ENCODE peak calls at places on chromosomes 5 and 9, in seven cellular contexts. One of them, this sample, is unnamed.

GRCh38 chr9:91547076-91547475 is 123.4 kb upstream of the NFIL3 start:
- DNase-seq in epithelial cell of esophagus: no peak
- DNase-seq in fibroblast of lung: peak; percentile 84
- DNase-seq in GM06990: no peak
- DNase-seq in CD4-positive, alpha-beta T cell: no peak
- DNase-seq in fibroblast of the aortic adventitia: no peak
- DNase-seq in GM20000: no peak
- DNase-seq in this sample: no peak

GRCh38 chr5:11394933-11395332 is 509.3 kb downstream of the CTNND2 start:
- DNase-seq in epithelial cell of esophagus: no peak
- DNase-seq in fibroblast of lung: no peak
- DNase-seq in GM06990: no peak
- DNase-seq in CD4-positive, alpha-beta T cell: no peak
- DNase-seq in fibroblast of the aortic adventitia: no peak
- DNase-seq in GM20000: no peak
- DNase-seq in this sample: no peak

GRCh38 chr5:160556886-160557285 is 135.2 kb downstream of the PTTG1 start:
- DNase-seq in epithelial cell of esophagus: peak; percentile 28
- DNase-seq in fibroblast of lung: peak; percentile 85
- DNase-seq in GM06990: no peak
- DNase-seq in CD4-positive, alpha-beta T cell: no peak
- DNase-seq in fibroblast of the aortic adventitia: no peak
- DNase-seq in GM20000: no peak
- DNase-seq in this sample: no peak

GRCh38 chr9:35349287-35349990 is 140.5 kb upstream of the RUSC2 start:
- DNase-seq in epithelial cell of esophagus: peak; percentile 32
- DNase-seq in fibroblast of lung: no peak
- DNase-seq in GM06990: no peak
- DNase-seq in CD4-positive, alpha-beta T cell: no peak
- DNase-seq in fibroblast of the aortic adventitia: peak; percentile 45
- DNase-seq in GM20000: no peak
- DNase-seq in this sample: no peak

GRCh38 chr5:11494340-11494739 is 409.9 kb downstream of the CTNND2 start:
- DNase-seq in epithelial cell of esophagus: peak; percentile 1
- DNase-seq in fibroblast of lung: no peak
- DNase-seq in GM06990: no peak
- DNase-seq in CD4-positive, alpha-beta T cell: no peak
- DNase-seq in fibroblast of the aortic adventitia: peak; percentile 6
- DNase-seq in GM20000: no peak
- DNase-seq in this sample: no peak

GRCh38 chr5:165497707-165498106 is 1992.3 kb downstream of the MAT2B start:
- DNase-seq in epithelial cell of esophagus: peak; percentile 14
- DNase-seq in fibroblast of lung: peak; percentile 13
- DNase-seq in GM06990: no peak
- DNase-seq in CD4-positive, alpha-beta T cell: no peak
- DNase-seq in fibroblast of the aortic adventitia: peak; percentile 28
- DNase-seq in GM20000: no peak
- DNase-seq in this sample: no peak

GRCh38 chr9:127580371-127580770 is 31.7 kb upstream of the STXBP1 start:
- DNase-seq in epithelial cell of esophagus: no peak
- DNase-seq in fibroblast of lung: no peak
- DNase-seq in GM06990: no peak
- DNase-seq in CD4-positive, alpha-beta T cell: no peak
- DNase-seq in fibroblast of the aortic adventitia: no peak
- DNase-seq in GM20000: no peak
- DNase-seq in this sample: no peak

GRCh38 chr9:89360465-89360864 is 42.2 kb downstream of the SECISBP2 start:
- DNase-seq in epithelial cell of esophagus: no peak
- DNase-seq in fibroblast of lung: peak; percentile 3
- DNase-seq in GM06990: no peak
- DNase-seq in CD4-positive, alpha-beta T cell: no peak
- DNase-seq in fibroblast of the aortic adventitia: no peak
- DNase-seq in GM20000: no peak
- DNase-seq in this sample: no peak

GRCh38 chr5:30764704-30765103 is 428.8 kb upstream of the CDH6 start:
- DNase-seq in epithelial cell of esophagus: no peak
- DNase-seq in fibroblast of lung: peak; percentile 65
- DNase-seq in GM06990: no peak
- DNase-seq in CD4-positive, alpha-beta T cell: no peak
- DNase-seq in fibroblast of the aortic adventitia: peak; percentile 33
- DNase-seq in GM20000: no peak
- DNase-seq in this sample: no peak

GRCh38 chr9:28031521-28032177 is 458.4 kb upstream of the C9orf72 start:
- DNase-seq in epithelial cell of esophagus: no peak
- DNase-seq in fibroblast of lung: peak; percentile 0
- DNase-seq in GM06990: no peak
- DNase-seq in CD4-positive, alpha-beta T cell: no peak
- DNase-seq in fibroblast of the aortic adventitia: no peak
- DNase-seq in GM20000: no peak
- DNase-seq in this sample: no peak

GRCh38 chr9:84368593-84368992 is 28.0 kb upstream of the SLC28A3 start:
- DNase-seq in epithelial cell of esophagus: no peak
- DNase-seq in fibroblast of lung: no peak
- DNase-seq in GM06990: no peak
- DNase-seq in CD4-positive, alpha-beta T cell: no peak
- DNase-seq in fibroblast of the aortic adventitia: no peak
- DNase-seq in GM20000: no peak
- DNase-seq in this sample: no peak

GRCh38 chr5:173323121-173323798 is 5.0 kb downstream of the STC2 start:
- DNase-seq in epithelial cell of esophagus: no peak
- DNase-seq in fibroblast of lung: no peak
- DNase-seq in GM06990: no peak
- DNase-seq in CD4-positive, alpha-beta T cell: no peak
- DNase-seq in fibroblast of the aortic adventitia: no peak
- DNase-seq in GM20000: no peak
- DNase-seq in this sample: no peak

GRCh38 chr5:108735790-108736189 is 11.9 kb upstream of the FER start:
- DNase-seq in epithelial cell of esophagus: no peak
- DNase-seq in fibroblast of lung: peak; percentile 50
- DNase-seq in GM06990: no peak
- DNase-seq in CD4-positive, alpha-beta T cell: no peak
- DNase-seq in fibroblast of the aortic adventitia: peak; percentile 56
- DNase-seq in GM20000: no peak
- DNase-seq in this sample: no peak

GRCh38 chr9:7910426-7911015 is 110.9 kb upstream of the DMAC1 start:
- DNase-seq in epithelial cell of esophagus: no peak
- DNase-seq in fibroblast of lung: peak; percentile 42
- DNase-seq in GM06990: no peak
- DNase-seq in CD4-positive, alpha-beta T cell: no peak
- DNase-seq in fibroblast of the aortic adventitia: no peak
- DNase-seq in GM20000: no peak
- DNase-seq in this sample: no peak

GRCh38 chr9:108720191-108720642 is 135.6 kb downstream of the ACTL7B start:
- DNase-seq in epithelial cell of esophagus: no peak
- DNase-seq in fibroblast of lung: no peak
- DNase-seq in GM06990: no peak
- DNase-seq in CD4-positive, alpha-beta T cell: no peak
- DNase-seq in fibroblast of the aortic adventitia: no peak
- DNase-seq in GM20000: no peak
- DNase-seq in this sample: no peak

GRCh38 chr5:100496296-100496695 is 38.9 kb upstream of the FAM174A start:
- DNase-seq in epithelial cell of esophagus: peak; percentile 6
- DNase-seq in fibroblast of lung: peak; percentile 59
- DNase-seq in GM06990: no peak
- DNase-seq in CD4-positive, alpha-beta T cell: no peak
- DNase-seq in fibroblast of the aortic adventitia: no peak
- DNase-seq in GM20000: no peak
- DNase-seq in this sample: no peak

GRCh38 chr5:54743997-54744788 is 226.6 kb downstream of the SNX18 start:
- DNase-seq in epithelial cell of esophagus: peak; percentile 94
- DNase-seq in fibroblast of lung: peak; percentile 99
- DNase-seq in GM06990: peak; percentile 7
- DNase-seq in CD4-positive, alpha-beta T cell: peak; percentile 25
- DNase-seq in fibroblast of the aortic adventitia: peak; percentile 97
- DNase-seq in GM20000: peak; percentile 45
- DNase-seq in this sample: no peak

DNA sequence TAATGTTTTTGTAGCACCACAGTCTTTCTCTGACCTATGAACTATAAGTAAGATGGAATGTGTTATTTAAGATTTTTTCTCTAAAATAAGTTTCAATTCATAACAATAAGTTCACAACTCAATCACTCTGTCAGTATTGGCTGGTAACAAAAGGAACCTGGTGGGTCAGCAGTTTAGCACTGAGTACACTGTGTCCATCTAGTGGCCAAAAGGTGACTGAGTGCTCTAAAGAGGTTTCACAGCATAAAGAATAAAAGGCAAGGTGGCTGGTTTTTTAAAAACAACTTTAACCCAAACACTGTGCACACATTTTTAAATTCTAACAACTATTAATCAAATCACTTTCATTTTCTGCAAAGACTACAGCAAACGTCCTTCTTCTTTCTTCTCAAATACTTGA is 443.3 kb downstream of the PDE4D start:
- DNase-seq in epithelial cell of esophagus: no peak
- DNase-seq in fibroblast of lung: no peak
- DNase-seq in GM06990: no peak
- DNase-seq in CD4-positive, alpha-beta T cell: no peak
- DNase-seq in fibroblast of the aortic adventitia: no peak
- DNase-seq in GM20000: no peak
- DNase-seq in this sample: no peak
- TF ChIP-seq CTCF in epithelial cell of esophagus: peak; percentile 24
- TF ChIP-seq CTCF in fibroblast of lung: no peak
- TF ChIP-seq CTCF in GM06990: peak; percentile 46
- TF ChIP-seq CTCF in CD4-positive, alpha-beta T cell: no peak
- TF ChIP-seq CTCF in fibroblast of the aortic adventitia: peak; percentile 28
- TF ChIP-seq CTCF in GM20000: no peak
- TF ChIP-seq CTCF in this sample: peak; percentile 31

GRCh38 chr5:124725622-124726258 is 20.7 kb downstream of the ZNF608 start:
- DNase-seq in epithelial cell of esophagus: no peak
- DNase-seq in fibroblast of lung: no peak
- DNase-seq in GM06990: no peak
- DNase-seq in CD4-positive, alpha-beta T cell: no peak
- DNase-seq in fibroblast of the aortic adventitia: no peak
- DNase-seq in GM20000: no peak
- DNase-seq in this sample: no peak

GRCh38 chr5:124724357-124725039 is 21.9 kb downstream of the ZNF608 start:
- DNase-seq in epithelial cell of esophagus: no peak
- DNase-seq in fibroblast of lung: no peak
- DNase-seq in GM06990: peak; percentile 29
- DNase-seq in CD4-positive, alpha-beta T cell: no peak
- DNase-seq in fibroblast of the aortic adventitia: no peak
- DNase-seq in GM20000: no peak
- DNase-seq in this sample: no peak

GRCh38 chr5:124726631-124727362 is 19.6 kb downstream of the ZNF608 start:
- DNase-seq in epithelial cell of esophagus: no peak
- DNase-seq in fibroblast of lung: no peak
- DNase-seq in GM06990: no peak
- DNase-seq in CD4-positive, alpha-beta T cell: no peak
- DNase-seq in fibroblast of the aortic adventitia: no peak
- DNase-seq in GM20000: no peak
- DNase-seq in this sample: no peak

GRCh38 chr5:124728331-124729307 is 17.8 kb downstream of the ZNF608 start:
- DNase-seq in epithelial cell of esophagus: no peak
- DNase-seq in fibroblast of lung: peak; percentile 18
- DNase-seq in GM06990: no peak
- DNase-seq in CD4-positive, alpha-beta T cell: no peak
- DNase-seq in fibroblast of the aortic adventitia: no peak
- DNase-seq in GM20000: no peak
- DNase-seq in this sample: no peak

DNA sequence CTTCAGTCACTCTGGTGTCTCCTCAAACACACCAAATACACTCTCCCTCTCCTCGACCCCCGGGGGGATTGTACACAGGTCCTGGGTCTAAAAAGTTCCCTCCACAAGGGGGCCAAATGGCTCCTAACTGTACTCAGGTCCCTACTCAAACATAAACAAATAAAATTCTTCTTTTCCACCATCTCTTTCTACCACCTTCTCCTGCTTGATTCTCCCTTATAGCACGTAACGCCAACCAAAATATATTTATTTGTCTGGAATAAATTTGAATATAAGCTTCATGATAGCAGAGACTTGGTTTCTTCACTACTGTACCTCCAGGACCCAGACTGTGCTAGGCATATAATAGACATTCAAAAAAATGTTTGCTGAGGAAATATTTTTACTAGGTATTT is 21.4 kb downstream of the ZNF608 start:
- DNase-seq in epithelial cell of esophagus: no peak
- DNase-seq in fibroblast of lung: no peak
- DNase-seq in GM06990: no peak
- DNase-seq in CD4-positive, alpha-beta T cell: no peak
- DNase-seq in fibroblast of the aortic adventitia: no peak
- DNase-seq in GM20000: no peak
- DNase-seq in this sample: no peak
- TF ChIP-seq CTCF in epithelial cell of esophagus: no peak
- TF ChIP-seq CTCF in fibroblast of lung: no peak
- TF ChIP-seq CTCF in GM06990: peak; percentile 66
- TF ChIP-seq CTCF in CD4-positive, alpha-beta T cell: no peak
- TF ChIP-seq CTCF in fibroblast of the aortic adventitia: no peak
- TF ChIP-seq CTCF in GM20000: no peak
- TF ChIP-seq CTCF in this sample: no peak

DNA sequence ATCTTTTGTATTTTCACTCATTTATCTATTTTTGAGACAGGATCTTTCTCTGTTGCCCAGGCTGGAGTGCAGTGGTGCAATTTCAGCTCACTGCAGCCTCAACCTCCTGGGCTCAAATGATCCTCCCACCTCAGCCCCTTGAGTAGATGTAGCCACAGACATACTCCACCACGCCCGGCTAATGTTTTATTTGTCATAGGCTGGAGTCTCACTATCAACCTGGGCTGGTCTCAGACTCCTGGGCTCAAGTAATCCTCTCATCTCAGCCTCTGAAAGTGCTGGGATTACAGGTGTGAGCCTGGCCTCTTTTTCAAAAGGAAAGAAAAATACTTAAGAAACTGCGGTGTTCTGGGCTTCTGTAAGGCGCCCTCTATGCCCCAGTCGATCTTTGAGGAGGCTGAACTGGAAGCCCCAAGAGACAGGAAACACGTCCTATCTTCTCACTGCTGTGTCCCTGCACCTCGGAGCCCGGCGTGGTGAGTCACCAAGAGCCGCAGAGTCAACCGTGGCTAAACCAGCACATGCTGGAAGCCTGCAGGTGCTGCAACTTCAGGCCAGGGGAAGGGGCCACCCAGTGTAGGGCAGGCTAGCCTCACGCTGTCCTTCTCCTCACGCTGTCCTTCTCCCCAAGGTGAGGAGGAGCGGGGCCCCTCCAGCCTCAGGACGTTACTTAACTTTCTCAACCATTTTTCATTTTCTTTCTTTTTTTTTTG is 15.2 kb upstream of the LHX3 start:
- DNase-seq in epithelial cell of esophagus: peak; percentile 83
- DNase-seq in fibroblast of lung: peak; percentile 68
- DNase-seq in GM06990: no peak
- DNase-seq in CD4-positive, alpha-beta T cell: peak; percentile 18
- DNase-seq in fibroblast of the aortic adventitia: no peak
- DNase-seq in GM20000: no peak
- DNase-seq in this sample: no peak
- TF ChIP-seq CTCF in epithelial cell of esophagus: no peak
- TF ChIP-seq CTCF in fibroblast of lung: no peak
- TF ChIP-seq CTCF in GM06990: no peak
- TF ChIP-seq CTCF in CD4-positive, alpha-beta T cell: no peak
- TF ChIP-seq CTCF in fibroblast of the aortic adventitia: no peak
- TF ChIP-seq CTCF in GM20000: no peak
- TF ChIP-seq CTCF in this sample: no peak

DNA sequence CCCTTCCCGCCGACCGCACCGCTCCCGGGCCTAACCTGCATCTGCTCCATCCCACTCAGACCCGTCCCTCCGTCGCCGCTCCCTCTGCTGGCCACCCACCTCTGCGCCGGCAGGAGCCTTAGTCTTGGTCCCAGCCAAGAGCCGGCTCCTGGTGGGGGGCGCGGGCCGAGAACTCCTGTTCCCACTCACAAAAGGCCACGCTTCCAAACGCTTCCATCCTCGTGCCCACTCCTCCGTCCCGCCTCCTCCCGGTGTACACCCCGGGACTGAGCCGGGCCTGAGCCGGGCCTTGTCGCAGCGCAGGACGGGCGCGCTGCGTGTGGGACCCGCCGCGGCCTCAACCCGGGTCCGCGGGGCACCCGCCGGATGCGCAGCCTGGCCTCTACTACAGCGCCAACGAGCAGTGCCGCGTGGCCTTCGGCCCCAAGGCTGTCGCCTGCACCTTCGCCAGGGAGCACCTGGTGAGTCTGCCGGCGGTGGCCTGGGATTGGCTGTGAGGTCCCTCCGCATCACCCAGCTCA is 7.5 kb downstream of the ADAMTS13 start:
- DNase-seq in epithelial cell of esophagus: peak; percentile 47
- DNase-seq in fibroblast of lung: peak; percentile 25
- DNase-seq in GM06990: no peak
- DNase-seq in CD4-positive, alpha-beta T cell: no peak
- DNase-seq in fibroblast of the aortic adventitia: no peak
- DNase-seq in GM20000: peak; percentile 85
- DNase-seq in this sample: peak; percentile 45
- TF ChIP-seq CTCF in epithelial cell of esophagus: peak; percentile 48
- TF ChIP-seq CTCF in fibroblast of lung: no peak
- TF ChIP-seq CTCF in GM06990: peak; percentile 34
- TF ChIP-seq CTCF in CD4-positive, alpha-beta T cell: no peak
- TF ChIP-seq CTCF in fibroblast of the aortic adventitia: peak; percentile 29
- TF ChIP-seq CTCF in GM20000: no peak
- TF ChIP-seq CTCF in this sample: peak; percentile 62